ENCODE peak calls at places on chromosomes 5 and 9, in four cellular contexts. K is sigmoid colon, Y is heart left ventricle, X is cardiac muscle cell. Q is an unnamed sample.

GRCh38 chr5:130871346-130872086 is 293.5 kb downstream of the HINT1 start:
- DNase-seq in X (peak; percentile 34), K (no peak), Y (no peak), Q (peak; percentile 35)

GRCh38 chr9:84702469-84702868 is 32.9 kb downstream of the NTRK2 start:
- DNase-seq in Y (no peak), K (no peak), X (no peak), Q (no peak)

GRCh38 chr5:115471674-115472073 is 72.9 kb downstream of the FEM1C start:
- DNase-seq in K (no peak), Y (no peak), X (peak; percentile 68), Q (no peak)

GRCh38 chr5:150486402-150487198 is 21.3 kb upstream of the NDST1 start:
- DNase-seq in X (peak; percentile 57), K (no peak), Y (peak; percentile 75), Q (peak; percentile 87)

GRCh38 chr5:163567811-163568210 is 62.4 kb downstream of the MAT2B start:
- DNase-seq in K (no peak), X (no peak), Y (no peak), Q (no peak)

GRCh38 chr9:122978586-122978985 is 37.8 kb downstream of the RABGAP1 start:
- DNase-seq in Y (no peak), X (no peak), K (no peak), Q (no peak)

GRCh38 chr9:4572184-4572826 is 82.0 kb downstream of the SLC1A1 start:
- DNase-seq in Y (no peak), X (no peak), K (no peak), Q (no peak)

GRCh38 chr9:90900130-90900529 is 98.5 kb downstream of the SYK start:
- DNase-seq in X (peak; percentile 49), K (no peak), Y (peak; percentile 46), Q (no peak)

GRCh38 chr5:66307647-66308257 is 163.7 kb downstream of the SREK1 start:
- DNase-seq in Y (no peak), K (no peak), X (peak; percentile 85), Q (peak; percentile 69)

GRCh38 chr5:130055572-130055971 is 151.3 kb downstream of the CHSY3 start:
- DNase-seq in X (no peak), K (no peak), Y (peak; percentile 19), Q (no peak)

GRCh38 chr9:110256142-110256391 is 240 bp downstream of the TXN start:
- DNase-seq in Y (no peak), K (no peak), X (no peak), Q (no peak)

GRCh38 chr5:156096259-156096658 is 230.7 kb upstream of the SGCD start:
- DNase-seq in X (no peak), Y (no peak), K (no peak), Q (no peak)

GRCh38 chr5:140038373-140038957 is 4.6 kb downstream of the NRG2 start:
- DNase-seq in X (peak; percentile 30), Y (no peak), K (no peak), Q (peak; percentile 30)

GRCh38 chr9:88922091-88922490 is 69.2 kb upstream of the S1PR3 start:
- DNase-seq in X (no peak), K (no peak), Y (no peak), Q (no peak)

GRCh38 chr5:45507174-45507573 is 189.0 kb downstream of the HCN1 start:
- DNase-seq in Y (no peak), K (no peak), X (no peak), Q (no peak)

GRCh38 chr9:34451545-34451944 is 6.8 kb downstream of the FAM219A start:
- DNase-seq in X (no peak), Y (no peak), K (no peak), Q (no peak)

GRCh38 chr5:103347729-103348128 is 89.2 kb downstream of the MACIR start:
- DNase-seq in Y (no peak), K (no peak), X (no peak), Q (no peak)

GRCh38 chr5:84437673-84438315 is 53.1 kb upstream of the EDIL3 start:
- DNase-seq in Y (no peak), K (no peak), X (peak; percentile 75), Q (peak; percentile 58)

GRCh38 chr5:175652741-175653663 is 4.9 kb upstream of the HRH2 start:
- DNase-seq in K (no peak), X (no peak), Y (no peak), Q (no peak)

GRCh38 chr9:31390352-31391025 is 994.0 kb upstream of the ACO1 start:
- DNase-seq in Y (no peak), K (no peak), X (no peak), Q (no peak)

GRCh38 chr9:34637356-34638137 is at the start of gene SIGMAR1:
- DNase-seq in Y (peak; percentile 95), X (peak; percentile 96), K (peak; percentile 97), Q (peak; percentile 98)

GRCh38 chr9:119375892-119376291 is 6.7 kb upstream of the BRINP1 start:
- DNase-seq in X (no peak), K (no peak), Y (no peak), Q (peak; percentile 26)

GRCh38 chr9:109253241-109253636 is 67.6 kb downstream of the EPB41L4B start:
- DNase-seq in Y (no peak), K (no peak), X (no peak), Q (no peak)

GRCh38 chr9:133002147-133003070 is 23.9 kb downstream of the GFI1B start:
- DNase-seq in K (no peak), Y (no peak), X (no peak), Q (no peak)

GRCh38 chr5:144697847-144698262 is 527.2 kb downstream of the KCTD16 start:
- DNase-seq in X (peak; percentile 14), Y (no peak), K (no peak), Q (peak; percentile 3)

GRCh38 chr5:57072218-57072892 is 101.5 kb upstream of the GPBP1 start:
- DNase-seq in Y (no peak), K (no peak), X (no peak), Q (no peak)

GRCh38 chr5:41795125-41795524 is 75.1 kb downstream of the OXCT1 start:
- DNase-seq in X (no peak), Y (no peak), K (no peak), Q (no peak)
- H3K27ac ChIP-seq in X (peak overlapping the region; percentile 72), Y (peak overlapping the region; percentile 40), K (peak overlapping the region; percentile 72), Q (peak overlapping the region; percentile 68)

GRCh38 chr5:124176692-124177091 is 569.7 kb downstream of the ZNF608 start:
- DNase-seq in X (peak; percentile 38), K (no peak), Y (peak; percentile 45), Q (no peak)
- TF ChIP-seq CTCF in X (no peak), K (no peak), Y (no peak), Q (no peak)

GRCh38 chr5:77104813-77105212 is 17.7 kb upstream of the ZBED3 start:
- DNase-seq in Y (no peak), K (no peak), X (no peak), Q (no peak)
- H3K27ac ChIP-seq in Y (no peak overlapping the region), K (no peak overlapping the region), X (no peak overlapping the region), Q (no peak overlapping the region)

GRCh38 chr9:113677057-113677456 is 199.1 kb upstream of the ZNF618 start:
- DNase-seq in X (peak; percentile 58), K (no peak), Y (no peak), Q (no peak)
- TF ChIP-seq CTCF in X (no peak), K (no peak), Y (no peak), Q (no peak)

GRCh38 chr9:107548298-107549142 is 59.0 kb upstream of the KLF4 start:
- DNase-seq in K (peak; percentile 77), X (peak; percentile 96), Y (no peak), Q (peak; percentile 93)
- H3K27ac ChIP-seq in K (peak overlapping the region; percentile 6), X (no peak overlapping the region), Y (peak overlapping the region; percentile 82), Q (peak overlapping the region; percentile 79)

DNA sequence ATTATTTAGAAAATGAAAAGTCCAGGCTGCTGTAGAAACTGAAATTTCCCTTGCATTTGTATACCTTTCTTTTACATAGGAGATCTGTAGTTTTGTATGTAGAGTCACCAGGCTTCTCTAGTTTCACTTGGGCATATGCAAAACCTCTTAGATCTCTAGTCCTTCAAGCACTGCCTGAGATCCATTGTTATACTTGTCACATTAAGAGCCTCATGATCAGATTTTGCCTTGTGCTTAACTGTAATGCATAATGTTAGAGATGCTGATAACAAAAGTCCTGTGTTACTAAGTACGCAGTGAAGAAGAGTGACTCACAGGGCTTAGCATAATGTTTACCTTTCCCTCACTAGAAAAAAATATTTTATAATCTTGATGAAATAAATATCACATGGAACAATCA is 250.2 kb downstream of the CYLC2 start:
- DNase-seq in K (no peak), X (no peak), Y (no peak), Q (no peak)
- TF ChIP-seq CTCF in K (no peak), X (no peak), Y (no peak), Q (no peak)

DNA sequence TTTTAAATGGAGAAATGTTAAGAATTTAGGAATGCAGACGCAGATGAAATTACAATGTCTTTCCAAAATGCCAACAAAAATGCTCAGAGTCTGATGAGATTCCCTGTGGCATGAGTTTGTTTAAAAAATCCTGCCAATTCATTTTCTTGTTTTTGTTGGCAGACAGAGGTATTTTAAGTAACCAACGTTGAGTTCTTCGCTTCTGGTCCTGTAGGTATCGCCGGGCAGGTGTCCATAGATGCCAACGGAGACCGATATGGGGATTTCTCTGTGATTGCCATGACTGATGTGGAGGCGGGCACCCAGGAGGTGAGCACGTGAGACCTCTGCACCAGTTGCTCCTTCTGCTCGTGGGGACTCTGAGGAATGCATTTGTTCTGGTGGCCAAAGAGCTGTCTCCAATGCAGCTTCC is 69.4 kb downstream of the NPR3 start:
- DNase-seq in Y (no peak), X (no peak), K (no peak), Q (no peak)
- H3K27ac ChIP-seq in Y (no peak overlapping the region), X (no peak overlapping the region), K (no peak overlapping the region), Q (no peak overlapping the region)

GRCh38 chr5:85823462-85824426 is 794.0 kb upstream of the COX7C start:
- DNase-seq in Y (no peak), X (no peak), K (no peak), Q (peak; percentile 4)
- TF ChIP-seq CTCF in Y (no peak), X (no peak), K (no peak), Q (no peak)

GRCh38 chr5:132742626-132743025 is 4.6 kb upstream of the CCNI2 start:
- DNase-seq in Y (no peak), K (no peak), X (no peak), Q (no peak)
- H3K27ac ChIP-seq in Y (no peak overlapping the region), K (no peak overlapping the region), X (no peak overlapping the region), Q (no peak overlapping the region)

Q was measured in RWPE1.